ENCODE peak calls at places on chromosomes 16 and 17, in seven cellular contexts. Y is H9, F is right lobe of liver, C is upper lobe of right lung, Z is trophoblast cell, X is ovary, G is Peyer's patch. O is an unnamed sample. For H3K9me3, the result is how much of the 10 kb centered on the place peaks cover.

GRCh38 chr17:64772845-64773299 is 110.8 kb upstream of the SMURF2 start:
- DNase-seq in Y (no peak), F (no peak), C (no peak), Z (no peak), X (no peak), G (peak), O (no peak)

GRCh38 chr17:7060165-7060890 is 16.4 kb upstream of the SLC16A11 start:
- DNase-seq in Y (no peak), F (peak), C (no peak), Z (no peak), X (no peak), G (no peak), O (no peak)

GRCh38 chr17:50569592-50569991 is 9.1 kb downstream of the CACNA1G start:
- DNase-seq in Y (no peak), F (no peak), C (no peak), Z (no peak), X (no peak), G (no peak), O (no peak)

GRCh38 chr17:58312021-58312630 is 16.5 kb downstream of the TSPOAP1 start:
- DNase-seq in Y (no peak), F (peak), C (peak), Z (no peak), X (no peak), G (no peak), O (no peak)

GRCh38 chr16:50680556-50680893 is 587 bp downstream of the SNX20 start:
- DNase-seq in Y (no peak), F (no peak), C (no peak), Z (no peak), X (no peak), G (no peak), O (no peak)

GRCh38 chr16:81823111-81823510 is 44.0 kb downstream of the PLCG2 start:
- DNase-seq in Y (no peak), F (peak), C (no peak), Z (no peak), X (no peak), G (peak), O (no peak)

GRCh38 chr16:75482434-75483205 is 12.6 kb downstream of the CHST6 start:
- DNase-seq in Y (no peak), F (no peak), C (peak), Z (no peak), X (no peak), G (no peak), O (no peak)

GRCh38 chr16:1890701-1891035 is 18.7 kb upstream of the MEIOB start:
- DNase-seq in Y (no peak), F (no peak), C (no peak), Z (no peak), X (no peak), G (no peak), O (no peak)

GRCh38 chr16:27470567-27471431 is 68.8 kb downstream of the IL21R start:
- DNase-seq in Y (no peak), F (no peak), C (no peak), Z (peak), X (no peak), G (no peak), O (no peak)

GRCh38 chr16:28181557-28181914 is 30.2 kb downstream of the XPO6 start:
- DNase-seq in Y (no peak), F (no peak), C (no peak), Z (peak), X (peak), G (peak), O (peak)

GRCh38 chr16:85733839-85734170 is 17.1 kb downstream of the C16orf74 start:
- DNase-seq in Y (peak), F (no peak), C (no peak), Z (peak), X (no peak), G (no peak), O (no peak)

GRCh38 chr17:35900693-35901487 is 20.7 kb upstream of the CCL5 start:
- DNase-seq in Y (no peak), F (no peak), C (no peak), Z (peak), X (no peak), G (no peak), O (peak)

GRCh38 chr17:16298140-16298662 is 55.1 kb downstream of the CENPV start:
- DNase-seq in Y (no peak), F (peak), C (no peak), Z (no peak), X (no peak), G (peak), O (peak)

GRCh38 chr16:78390070-78390469 is 290.6 kb downstream of the WWOX start:
- DNase-seq in Y (no peak), F (no peak), C (no peak), Z (no peak), X (no peak), G (no peak), O (peak)

GRCh38 chr16:11032922-11033291 is 88.5 kb downstream of the CLEC16A start:
- DNase-seq in Y (no peak), F (no peak), C (no peak), Z (no peak), X (peak), G (no peak), O (no peak)

GRCh38 chr17:65885484-65885883 is 306.4 kb downstream of the CEP112 start:
- DNase-seq in Y (no peak), F (no peak), C (no peak), Z (no peak), X (no peak), G (no peak), O (no peak)

GRCh38 chr17:49741009-49741691 is 22.8 kb downstream of the FAM117A start:
- DNase-seq in Y (no peak), F (no peak), C (no peak), Z (no peak), X (no peak), G (no peak), O (no peak)

GRCh38 chr16:12459401-12459791 is 344.3 kb downstream of the CPPED1 start:
- DNase-seq in Y (no peak), F (peak), C (peak), Z (peak), X (no peak), G (peak), O (no peak)

GRCh38 chr17:1154704-1155103 is 25.1 kb downstream of the ABR start:
- DNase-seq in Y (no peak), F (no peak), C (no peak), Z (no peak), X (no peak), G (no peak), O (no peak)

GRCh38 chr17:66655861-66656260 is 179.1 kb upstream of the CACNG5 start:
- DNase-seq in Y (no peak), F (no peak), C (no peak), Z (no peak), X (no peak), G (no peak), O (no peak)

GRCh38 chr17:34539881-34540280 is 39.5 kb upstream of the TMEM132E start:
- DNase-seq in Y (no peak), F (no peak), C (no peak), Z (no peak), X (no peak), G (no peak), O (no peak)

GRCh38 chr16:55499951-55500350 is 8.9 kb upstream of the LPCAT2 start:
- DNase-seq in Y (no peak), F (no peak), C (no peak), Z (peak), X (no peak), G (no peak), O (no peak)

GRCh38 chr16:49936791-49937190 is 80.9 kb upstream of the ZNF423 start:
- DNase-seq in Y (no peak), F (no peak), C (no peak), Z (peak), X (no peak), G (no peak), O (no peak)

GRCh38 chr17:60229189-60229802 is 79.5 kb downstream of the CA4 start:
- DNase-seq in Y (no peak), F (no peak), C (no peak), Z (peak), X (no peak), G (no peak), O (peak)

GRCh38 chr17:75075597-75076253 is 12.0 kb upstream of the SLC16A5 start:
- DNase-seq in Y (no peak), F (no peak), C (no peak), Z (no peak), X (no peak), G (no peak), O (no peak)

GRCh38 chr17:73667184-73667959 is 23.1 kb upstream of the SDK2 start:
- DNase-seq in Y (no peak), F (no peak), C (no peak), Z (no peak), X (no peak), G (no peak), O (no peak)

GRCh38 chr17:56866076-56866475 is 32.1 kb downstream of the DGKE start:
- DNase-seq in Y (no peak), F (no peak), C (no peak), Z (peak), X (no peak), G (no peak), O (no peak)

GRCh38 chr17:58420841-58421240 is 3.5 kb upstream of the RNF43 start:
- DNase-seq in Y (no peak), F (no peak), C (no peak), Z (no peak), X (no peak), G (no peak), O (no peak)

GRCh38 chr16:2825899-2826298 is 4.2 kb upstream of the ZG16B start:
- DNase-seq in Y (no peak), F (peak), C (peak), Z (no peak), X (no peak), G (peak), O (no peak)

GRCh38 chr17:29883497-29883896 is 46.5 kb downstream of the SSH2 start:
- DNase-seq in Y (no peak), F (no peak), C (no peak), Z (no peak), X (no peak), G (no peak), O (no peak)

GRCh38 chr17:17774009-17774881 is 62.5 kb downstream of the SREBF1 start:
- DNase-seq in Y (no peak), F (no peak), C (no peak), Z (no peak), X (no peak), G (peak), O (no peak)

GRCh38 chr17:64115871-64116534 is 13.9 kb downstream of the ERN1 start:
- DNase-seq in Y (no peak), F (no peak), C (no peak), Z (peak), X (no peak), G (no peak), O (peak)

GRCh38 chr17:75277664-75278071 is 6.6 kb upstream of the MIF4GD start:
- DNase-seq in Y (no peak), F (no peak), C (no peak), Z (peak), X (no peak), G (no peak), O (no peak)

GRCh38 chr17:8836821-8837426 is 30.6 kb downstream of the PIK3R6 start:
- DNase-seq in Y (no peak), F (no peak), C (no peak), Z (no peak), X (no peak), G (peak), O (no peak)

GRCh38 chr16:9090101-9090959 is 1.1 kb upstream of the HAPSTR1 start:
- DNase-seq in Y (peak), F (peak), C (peak), Z (no peak), X (peak), G (peak), O (no peak)

GRCh38 chr16:12569061-12569460 is 234.6 kb downstream of the CPPED1 start:
- DNase-seq in Y (no peak), F (no peak), C (no peak), Z (no peak), X (no peak), G (no peak), O (no peak)

GRCh38 chr16:88289549-88290344 is 93.0 kb upstream of the ZNF469 start:
- DNase-seq in Y (no peak), F (peak), C (no peak), Z (no peak), X (no peak), G (no peak), O (no peak)
- H3K9me3 ChIP-seq in Y (under half), F (under half), C (under half), Z (under half), X (under half), G (under half), O (under half)

GRCh38 chr17:26782153-26782552 is 511.8 kb upstream of the WSB1 start:
- DNase-seq in Y (no peak), F (peak), C (peak), Z (no peak), X (no peak), G (no peak), O (no peak)
- H3K9me3 ChIP-seq in Y (half or more), F (under half), C (under half), Z (under half), X (under half), G (under half), O (under half)

GRCh38 chr17:69874220-69874670 is 200.8 kb upstream of the KCNJ16 start:
- DNase-seq in Y (no peak), F (no peak), C (no peak), Z (peak), X (no peak), G (no peak), O (no peak)
- H3K9me3 ChIP-seq in Y (under half), F (under half), C (under half), Z (under half), X (under half), G (under half), O (under half)

GRCh38 chr17:61701334-61701733 is 110.3 kb upstream of the NACA2 start:
- DNase-seq in Y (no peak), F (no peak), C (no peak), Z (no peak), X (no peak), G (no peak), O (no peak)
- H3K9me3 ChIP-seq in Y (under half), F (under half), C (under half), Z (under half), X (under half), G (under half), O (under half)

GRCh38 chr16:35570946-35571345 is 2111.5 kb downstream of the TP53TG3F start:
- DNase-seq in Y (no peak), F (no peak), C (no peak), Z (no peak), X (no peak), G (no peak), O (no peak)
- H3K9me3 ChIP-seq in Y (half or more), F (under half), C (under half), Z (half or more), X (under half), G (under half), O (under half)

GRCh38 chr16:77304134-77304533 is 104.9 kb downstream of the SYCE1L start:
- DNase-seq in Y (no peak), F (no peak), C (no peak), Z (no peak), X (no peak), G (no peak), O (no peak)
- H3K9me3 ChIP-seq in Y (under half), F (under half), C (under half), Z (under half), X (under half), G (under half), O (under half)

GRCh38 chr16:35295856-35296255 is 1836.4 kb downstream of the TP53TG3F start:
- DNase-seq in Y (no peak), F (no peak), C (no peak), Z (no peak), X (no peak), G (no peak), O (no peak)

GRCh38 chr16:35302859-35303258 is 1843.4 kb downstream of the TP53TG3F start:
- DNase-seq in Y (no peak), F (no peak), C (no peak), Z (no peak), X (no peak), G (no peak), O (no peak)

GRCh38 chr16:35296962-35297653 is 1837.7 kb downstream of the TP53TG3F start:
- DNase-seq in Y (no peak), F (no peak), C (no peak), Z (no peak), X (no peak), G (no peak), O (no peak)

GRCh38 chr16:35298460-35299243 is 1839.2 kb downstream of the TP53TG3F start:
- DNase-seq in Y (no peak), F (no peak), C (no peak), Z (no peak), X (no peak), G (no peak), O (no peak)
- H3K9me3 ChIP-seq in Y (half or more), F (under half), C (under half), Z (under half), X (under half), G (under half), O (under half)

DNA sequence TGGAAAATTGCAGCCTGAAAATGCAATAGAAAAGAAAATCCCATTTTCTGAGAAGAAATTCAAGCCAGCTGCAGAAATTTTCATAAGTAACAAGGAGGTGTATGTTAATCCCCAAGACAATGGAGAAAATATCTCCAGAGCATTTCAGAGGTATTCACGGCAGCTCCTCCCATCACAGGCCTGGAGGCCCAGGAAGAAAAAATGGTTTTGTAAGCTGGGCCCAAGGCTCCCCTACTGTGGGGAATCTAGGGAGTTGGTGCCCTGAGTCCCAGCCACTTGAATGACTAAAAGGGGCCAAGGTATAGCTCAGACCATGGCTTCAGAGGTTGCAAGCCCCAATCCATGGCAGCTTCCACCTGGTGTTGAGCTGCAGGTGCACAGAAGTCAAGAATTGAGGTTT is 93.3 kb upstream of the ZNF267 start:
- DNase-seq in Y (no peak), F (no peak), C (no peak), Z (no peak), X (no peak), G (no peak), O (no peak)
- H3K9me3 ChIP-seq in Y (under half), F (under half), C (half or more), Z (under half), X (under half), G (under half), O (under half)

DNA sequence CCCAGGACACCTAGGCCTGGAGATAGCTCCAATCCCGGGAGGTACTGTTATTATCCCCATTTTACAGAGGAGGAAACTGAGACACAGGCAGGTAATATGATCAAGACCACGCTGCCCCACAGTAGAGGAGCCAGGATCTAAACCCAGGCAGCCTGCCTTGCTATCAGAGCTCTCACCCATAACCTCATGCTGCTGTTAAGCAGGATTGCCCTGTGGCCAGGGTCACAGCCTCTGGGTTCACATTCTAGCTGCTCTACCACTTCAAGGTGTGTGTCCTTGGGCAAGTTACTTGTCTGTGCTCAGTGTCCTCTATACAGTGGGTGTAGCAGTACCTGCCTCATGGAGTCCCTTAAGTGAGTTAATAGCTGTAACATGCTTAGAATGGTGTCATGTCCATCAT is 1015.3 kb downstream of the KCNJ18 start:
- DNase-seq in Y (no peak), F (no peak), C (no peak), Z (no peak), X (no peak), G (no peak), O (no peak)
- H3K9me3 ChIP-seq in Y (half or more), F (under half), C (under half), Z (under half), X (under half), G (under half), O (under half)